ENCODE peak calls at places on chromosomes 16 and 17, in four cellular contexts. B is stomach, I is heart right ventricle, P is mammary epithelial cell. X is an unnamed sample.
A peak's percentile ranks its signal among the peaks of the same experiment; 100 is the strongest.

GRCh38 chr17:29158515-29159275 is 21.5 kb downstream of the MYO18A start:
- DNase-seq in B (no peak), I (no peak), P (no peak), X (no peak)

GRCh38 chr17:81909966-81910839 is 996 bp downstream of the PCYT2 start:
- DNase-seq in B (peak; percentile 62), I (no peak), P (no peak), X (no peak)

GRCh38 chr17:21368545-21369246 is 7.5 kb upstream of the KCNJ12 start:
- DNase-seq in B (no peak), I (no peak), P (no peak), X (no peak)

GRCh38 chr17:39848600-39848999 is 15.5 kb downstream of the IKZF3 start:
- DNase-seq in B (no peak), I (no peak), P (no peak), X (no peak)

GRCh38 chr17:38751144-38751802 is 1.3 kb upstream of the PSMB3 start:
- DNase-seq in B (no peak), I (no peak), P (peak; percentile 32), X (no peak)

GRCh38 chr16:64196444-64196843 is 925.4 kb downstream of the CDH11 start:
- DNase-seq in B (no peak), I (no peak), P (no peak), X (peak; percentile 40)

GRCh38 chr17:53032861-53033271 is 789.9 kb upstream of the KIF2B start:
- DNase-seq in B (no peak), I (peak; percentile 11), P (peak; percentile 50), X (peak; percentile 3)

GRCh38 chr16:46765050-46765449 is 16.9 kb upstream of the MYLK3 start:
- DNase-seq in B (no peak), I (no peak), P (peak; percentile 61), X (peak; percentile 55)

GRCh38 chr16:67016143-67016542 is 12.8 kb upstream of the CBFB start:
- DNase-seq in B (no peak), I (no peak), P (no peak), X (no peak)

GRCh38 chr17:20066253-20066652 is 57.1 kb downstream of the SPECC1 start:
- DNase-seq in B (peak; percentile 55), I (peak; percentile 61), P (peak; percentile 75), X (peak; percentile 88)

GRCh38 chr17:58516644-58517377 is 2.4 kb upstream of the MTMR4 start:
- DNase-seq in B (no peak), I (no peak), P (no peak), X (no peak)

GRCh38 chr17:45052052-45052772 is 780 bp upstream of the DCAKD start:
- DNase-seq in B (peak; percentile 53), I (peak; percentile 55), P (peak; percentile 61), X (peak; percentile 51)

GRCh38 chr17:74730491-74731346 is 6.3 kb upstream of the RAB37 start:
- DNase-seq in B (no peak), I (no peak), P (no peak), X (no peak)

GRCh38 chr17:69065113-69065512 is 4.4 kb upstream of the ABCA9 start:
- DNase-seq in B (no peak), I (no peak), P (no peak), X (no peak)

GRCh38 chr16:86158688-86159360 is 259.9 kb downstream of the IRF8 start:
- DNase-seq in B (no peak), I (no peak), P (no peak), X (no peak)

GRCh38 chr17:82228842-82229685 is at the start of gene SLC16A3:
- DNase-seq in B (peak; percentile 76), I (no peak), P (peak; percentile 67), X (peak; percentile 69)

GRCh38 chr16:73193464-73193863 is 145.5 kb upstream of the ZFHX3 start:
- DNase-seq in B (no peak), I (no peak), P (no peak), X (no peak)

GRCh38 chr16:47716571-47716970 is 255.4 kb downstream of the PHKB start:
- DNase-seq in B (no peak), I (no peak), P (no peak), X (no peak)

GRCh38 chr17:74923538-74924249 is 379 bp upstream of the OTOP2 start:
- DNase-seq in B (peak; percentile 81), I (peak; percentile 54), P (peak; percentile 33), X (peak; percentile 35)

GRCh38 chr17:19897901-19898300 is 30.2 kb upstream of the ULK2 start:
- DNase-seq in B (no peak), I (no peak), P (peak; percentile 61), X (peak; percentile 89)

GRCh38 chr16:82456683-82457082 is 170.1 kb upstream of the CDH13 start:
- DNase-seq in B (peak; percentile 69), I (peak; percentile 26), P (peak; percentile 46), X (peak; percentile 34)

GRCh38 chr16:14682121-14682520 is 12.0 kb downstream of the PLA2G10 start:
- DNase-seq in B (no peak), I (no peak), P (no peak), X (no peak)

GRCh38 chr16:66911112-66911511 is 7.6 kb downstream of the CDH16 start:
- DNase-seq in B (no peak), I (no peak), P (peak; percentile 75), X (no peak)

GRCh38 chr16:20767577-20767976 is 3.8 kb downstream of the ACSM3 start:
- DNase-seq in B (no peak), I (no peak), P (no peak), X (no peak)

GRCh38 chr16:9370071-9370491 is 278.6 kb downstream of the HAPSTR1 start:
- DNase-seq in B (no peak), I (peak; percentile 74), P (no peak), X (no peak)

GRCh38 chr16:66324785-66325184 is 41.7 kb upstream of the CDH5 start:
- DNase-seq in B (no peak), I (no peak), P (no peak), X (no peak)

GRCh38 chr17:16418684-16419066 is 3.3 kb downstream of the TRPV2 start:
- DNase-seq in B (no peak), I (no peak), P (peak; percentile 24), X (no peak)

GRCh38 chr17:46994993-46995392 is 15.9 kb upstream of the RPRML start:
- DNase-seq in B (no peak), I (no peak), P (no peak), X (no peak)

GRCh38 chr17:51764387-51764971 is 394.0 kb downstream of the CA10 start:
- DNase-seq in B (peak; percentile 41), I (peak; percentile 32), P (peak; percentile 58), X (peak; percentile 69)

GRCh38 chr17:47742319-47743181 is 9.5 kb downstream of the TBX21 start:
- DNase-seq in B (no peak), I (no peak), P (no peak), X (no peak)

GRCh38 chr16:56551796-56552738 is 12.8 kb upstream of the MT4 start:
- DNase-seq in B (peak; percentile 59), I (peak; percentile 24), P (no peak), X (no peak)

GRCh38 chr17:44315760-44316731 is 7.6 kb downstream of the RUNDC3A start:
- DNase-seq in B (no peak), I (no peak), P (no peak), X (no peak)

GRCh38 chr17:42779942-42780815 is at the start of gene WNK4:
- DNase-seq in B (peak; percentile 35), I (no peak), P (no peak), X (peak; percentile 46)
- H3K4me3 ChIP-seq in B (peak within 1 kb of the TSS; percentile 41), I (peak within 1 kb of the TSS; percentile 43), P (no peak within 1 kb of the TSS), X (peak within 1 kb of the TSS; percentile 64)

DNA sequence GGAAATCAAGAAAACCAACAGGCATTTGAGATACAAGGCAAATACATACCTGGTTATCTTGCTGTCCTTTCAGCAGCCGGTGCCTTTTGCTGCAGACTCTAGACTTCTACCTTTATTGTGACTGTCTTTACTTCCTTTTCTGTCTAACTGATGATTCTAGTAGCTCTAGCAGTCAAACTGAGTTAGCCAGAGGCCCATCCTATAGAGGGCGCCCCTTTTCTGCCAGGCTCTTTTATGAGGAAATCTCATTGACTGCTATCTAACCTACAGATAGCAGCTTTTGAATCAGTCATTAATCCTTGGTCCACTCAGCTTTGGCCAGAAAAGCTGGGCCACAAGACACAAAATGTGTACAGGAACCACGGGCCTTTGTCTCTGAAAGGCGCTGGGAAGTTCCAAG is 87.5 kb upstream of the WSB1 start:
- DNase-seq in B (no peak), I (no peak), P (no peak), X (peak; percentile 7)
- TF ChIP-seq CTCF in B (no peak), I (no peak), P (peak; percentile 14), X (peak; percentile 20)

DNA sequence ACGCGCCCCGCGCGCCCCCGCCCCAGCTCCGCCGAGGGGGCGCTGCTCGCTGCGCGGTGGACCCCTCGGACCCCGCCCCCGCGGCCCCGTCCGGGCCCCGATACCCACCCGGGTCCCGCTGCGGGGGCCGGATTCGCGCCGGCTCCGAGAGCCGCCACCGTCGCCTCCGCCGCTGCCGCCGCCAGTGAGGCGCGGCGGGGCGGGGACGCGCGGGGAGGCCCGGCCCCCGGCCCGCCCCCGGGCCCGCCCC is at the start of gene TBC1D16:
- DNase-seq in B (no peak), I (no peak), P (no peak), X (no peak)
- H3K4me3 ChIP-seq in B (peak within 1 kb of the TSS; percentile 77), I (peak within 1 kb of the TSS; percentile 87), P (peak within 1 kb of the TSS; percentile 83), X (peak within 1 kb of the TSS; percentile 75)

GRCh38 chr17:78674595-78675315 is 97.6 kb upstream of the DNAH17 start:
- DNase-seq in B (no peak), I (no peak), P (no peak), X (no peak)
- TF ChIP-seq CTCF in B (no peak), I (no peak), P (no peak), X (no peak)

GRCh38 chr17:352421-353212 is at the start of gene RPH3AL:
- DNase-seq in B (peak; percentile 88), I (peak; percentile 69), P (no peak), X (no peak)
- H3K4me3 ChIP-seq in B (peak within 1 kb of the TSS; percentile 7), I (no peak within 1 kb of the TSS), P (no peak within 1 kb of the TSS), X (no peak within 1 kb of the TSS)

GRCh38 chr16:4386951-4387565 is 15.4 kb downstream of the VASN start:
- DNase-seq in B (no peak), I (no peak), P (no peak), X (peak; percentile 70)
- TF ChIP-seq CTCF in B (no peak), I (no peak), P (no peak), X (no peak)

X was measured in fibroblast of mammary gland.